ENCODE peak calls at places on chromosomes 2 and 18, in nine cellular contexts. F is body of pancreas, O is hepatocyte, W is HCT116, S is colonic mucosa, Q is transverse colon, C is adrenal gland, D is spleen, N is fibroblast of lung. H is an unnamed sample.

GRCh38 chr2:36490749-36491148 is 107.2 kb downstream of the FEZ2 start:
- DNase-seq in F (no peak), O (no peak), W (no peak), S (no peak), Q (no peak), C (no peak), D (no peak), N (no peak), H (no peak)

GRCh38 chr2:118529931-118530330 is 317.5 kb downstream of the EN1 start:
- DNase-seq in F (no peak), O (no peak), W (no peak), S (no peak), Q (no peak), C (no peak), D (no peak), N (peak; percentile 6), H (no peak)

GRCh38 chr2:180203972-180204371 is 196.9 kb upstream of the CWC22 start:
- DNase-seq in F (no peak), O (peak; percentile 44), W (no peak), S (peak; percentile 20), Q (no peak), C (no peak), D (no peak), N (peak; percentile 81), H (no peak)

GRCh38 chr18:41690332-41691110 is 264.5 kb upstream of the PIK3C3 start:
- DNase-seq in F (no peak), O (no peak), W (no peak), S (no peak), Q (no peak), C (no peak), D (no peak), N (peak; percentile 79), H (no peak)

GRCh38 chr2:211967234-211967633 is 571.4 kb downstream of the ERBB4 start:
- DNase-seq in F (no peak), O (no peak), W (no peak), S (no peak), Q (no peak), C (no peak), D (no peak), N (no peak), H (no peak)

GRCh38 chr2:48531141-48531648 is 1.2 kb downstream of the STON1 start:
- DNase-seq in F (no peak), O (peak; percentile 78), W (no peak), S (peak; percentile 33), Q (no peak), C (no peak), D (no peak), N (peak; percentile 85), H (peak; percentile 93)

GRCh38 chr2:224882291-224883171 is 159.7 kb downstream of the DOCK10 start:
- DNase-seq in F (no peak), O (no peak), W (no peak), S (no peak), Q (no peak), C (no peak), D (no peak), N (peak; percentile 93), H (no peak)

GRCh38 chr2:134178109-134178877 is 75.6 kb upstream of the MGAT5 start:
- DNase-seq in F (no peak), O (no peak), W (no peak), S (no peak), Q (no peak), C (no peak), D (no peak), N (peak; percentile 35), H (no peak)

GRCh38 chr18:58862404-58862803 is 2.3 kb upstream of the ZNF532 start:
- DNase-seq in F (no peak), O (no peak), W (no peak), S (no peak), Q (no peak), C (no peak), D (no peak), N (no peak), H (no peak)

GRCh38 chr2:130837175-130837810 is 579 bp downstream of the ARHGEF4 start:
- DNase-seq in F (peak; percentile 32), O (no peak), W (no peak), S (no peak), Q (no peak), C (no peak), D (no peak), N (no peak), H (no peak)

GRCh38 chr2:78318275-78318674 is 707.2 kb upstream of the REG3G start:
- DNase-seq in F (no peak), O (no peak), W (no peak), S (no peak), Q (no peak), C (no peak), D (no peak), N (no peak), H (no peak)

GRCh38 chr2:74328074-74328473 is 15.1 kb downstream of the SLC4A5 start:
- DNase-seq in F (no peak), O (no peak), W (no peak), S (no peak), Q (no peak), C (no peak), D (no peak), N (no peak), H (no peak)

GRCh38 chr18:31232779-31233424 is 70.2 kb upstream of the DSC1 start:
- DNase-seq in F (no peak), O (no peak), W (no peak), S (peak; percentile 64), Q (peak; percentile 66), C (no peak), D (no peak), N (no peak), H (no peak)

GRCh38 chr18:71899707-71900483 is 644.2 kb downstream of the CBLN2 start:
- DNase-seq in F (no peak), O (peak; percentile 34), W (no peak), S (no peak), Q (no peak), C (no peak), D (no peak), N (no peak), H (no peak)

GRCh38 chr18:48951448-48952286 is 902 bp upstream of the SMAD7 start:
- DNase-seq in F (peak; percentile 88), O (peak; percentile 96), W (no peak), S (peak; percentile 83), Q (peak; percentile 90), C (peak; percentile 95), D (peak; percentile 95), N (peak; percentile 89), H (peak; percentile 85)

GRCh38 chr18:48412339-48412929 is 3.3 kb upstream of the ZBTB7C start:
- DNase-seq in F (peak; percentile 32), O (peak; percentile 58), W (peak; percentile 62), S (peak; percentile 41), Q (peak; percentile 19), C (peak; percentile 62), D (no peak), N (no peak), H (no peak)

GRCh38 chr2:197247083-197247482 is 63.5 kb downstream of the ANKRD44 start:
- DNase-seq in F (no peak), O (no peak), W (no peak), S (no peak), Q (no peak), C (no peak), D (no peak), N (no peak), H (no peak)

GRCh38 chr2:197244349-197244748 is 66.2 kb downstream of the ANKRD44 start:
- DNase-seq in F (no peak), O (no peak), W (no peak), S (no peak), Q (no peak), C (no peak), D (no peak), N (no peak), H (no peak)

GRCh38 chr2:197248001-197248401 is 62.6 kb downstream of the ANKRD44 start:
- DNase-seq in F (no peak), O (no peak), W (no peak), S (no peak), Q (no peak), C (no peak), D (no peak), N (no peak), H (no peak)

GRCh38 chr2:197248623-197249022 is 62.0 kb downstream of the ANKRD44 start:
- DNase-seq in F (no peak), O (no peak), W (no peak), S (no peak), Q (peak; percentile 19), C (peak; percentile 29), D (no peak), N (peak; percentile 18), H (no peak)

DNA sequence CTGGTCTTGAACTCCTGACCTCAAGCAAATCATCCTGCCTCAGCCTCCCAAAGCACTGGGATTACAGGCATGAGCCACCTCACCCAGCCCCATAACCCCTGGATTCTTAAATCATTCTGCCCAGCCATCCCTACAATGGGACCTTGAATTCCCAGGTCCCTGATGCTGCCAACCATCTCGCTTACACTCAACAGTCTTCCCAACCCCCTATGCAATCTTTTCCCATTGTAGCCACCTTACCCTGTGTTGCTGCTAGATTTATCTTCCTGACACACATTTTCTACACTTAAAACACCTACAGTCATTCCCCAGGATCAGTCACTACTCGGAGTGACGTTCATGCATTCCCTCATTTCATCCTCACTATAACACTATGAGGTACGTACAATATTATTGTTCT is 64.2 kb downstream of the ANKRD44 start:
- DNase-seq in F (no peak), O (no peak), W (no peak), S (no peak), Q (no peak), C (no peak), D (no peak), N (no peak), H (no peak)
- H3K4me1 ChIP-seq in F (no peaks in the 10 kb centered on the region), O (no peaks in the 10 kb centered on the region), W (no peaks in the 10 kb centered on the region), S (no peaks in the 10 kb centered on the region), Q (peaks cover 22% of the 10 kb centered on the region), C (no peaks in the 10 kb centered on the region), D (peaks cover 20% of the 10 kb centered on the region), N (peaks cover 2% of the 10 kb centered on the region), H (no peaks in the 10 kb centered on the region)

GRCh38 chr2:41912337-41912736 is 135.5 kb upstream of the PKDCC start:
- DNase-seq in F (no peak), O (no peak), W (no peak), S (no peak), Q (no peak), C (peak; percentile 13), D (no peak), N (peak; percentile 24), H (no peak)
- H3K4me1 ChIP-seq in F (no peaks in the 10 kb centered on the region), O (peaks cover 5% of the 10 kb centered on the region), W (peaks cover 7% of the 10 kb centered on the region), S (no peaks in the 10 kb centered on the region), Q (peaks cover 9% of the 10 kb centered on the region), C (no peaks in the 10 kb centered on the region), D (no peaks in the 10 kb centered on the region), N (no peaks in the 10 kb centered on the region), H (no peaks in the 10 kb centered on the region)

DNA sequence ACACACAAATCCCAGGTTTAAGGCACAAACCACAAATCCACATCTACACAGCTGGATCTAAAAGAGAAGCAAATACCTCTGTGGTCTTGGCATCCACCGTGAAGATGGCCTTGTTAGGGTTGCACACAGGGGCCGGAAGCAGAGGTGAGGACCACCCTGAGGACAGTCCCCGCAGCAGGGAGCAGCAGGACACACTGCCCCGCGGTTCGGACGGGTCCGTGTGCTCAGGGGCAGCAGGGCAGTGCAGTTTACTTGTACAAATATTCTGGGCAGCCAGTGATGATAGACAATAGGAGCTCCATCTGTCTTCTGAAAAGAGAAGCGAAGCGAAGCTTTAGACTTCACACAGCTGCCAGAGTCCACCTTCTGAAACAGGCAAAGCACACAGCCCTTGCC is 8.8 kb downstream of the PASK start:
- DNase-seq in F (no peak), O (no peak), W (no peak), S (no peak), Q (no peak), C (no peak), D (peak; percentile 29), N (no peak), H (no peak)
- H3K4me1 ChIP-seq in F (no peaks in the 10 kb centered on the region), O (no peaks in the 10 kb centered on the region), W (no peaks in the 10 kb centered on the region), S (no peaks in the 10 kb centered on the region), Q (peaks cover 5% of the 10 kb centered on the region), C (no peaks in the 10 kb centered on the region), D (no peaks in the 10 kb centered on the region), N (no peaks in the 10 kb centered on the region), H (no peaks in the 10 kb centered on the region)

GRCh38 chr2:233974530-233975071 is 57.4 kb downstream of the TRPM8 start:
- DNase-seq in F (peak; percentile 62), O (peak; percentile 71), W (peak; percentile 98), S (no peak), Q (no peak), C (peak; percentile 89), D (no peak), N (peak; percentile 100), H (no peak)
- H3K4me1 ChIP-seq in F (peaks cover 27% of the 10 kb centered on the region), O (no peaks in the 10 kb centered on the region), W (peaks cover 50% of the 10 kb centered on the region), S (no peaks in the 10 kb centered on the region), Q (no peaks in the 10 kb centered on the region), C (no peaks in the 10 kb centered on the region), D (no peaks in the 10 kb centered on the region), N (peaks cover 19% of the 10 kb centered on the region), H (no peaks in the 10 kb centered on the region)

H was measured in prostate gland.